ENCODE peak calls at places on chromosome 15, in seven cellular contexts. H is cardiac muscle cell, K is GM23338, V is brain microvascular endothelial cell, P is astrocyte, F is substantia nigra, N is endothelial cell of umbilical vein. A is an unnamed sample.

GRCh38 chr15:92817339-92817886 is 82.7 kb upstream of the CHD2 start:
- DNase-seq in H (no peak), K (no peak), P (no peak), V (no peak), F (no peak), N (no peak), A (no peak)

GRCh38 chr15:69380100-69380725 is 33.9 kb upstream of the KIF23 start:
- DNase-seq in F (no peak), K (peak), V (peak), N (no peak), P (no peak), H (peak), A (no peak)

GRCh38 chr15:98899266-98900021 is 108.1 kb downstream of the PGPEP1L start:
- DNase-seq in N (no peak), H (peak), P (peak), V (peak), K (no peak), F (no peak), A (no peak)

GRCh38 chr15:94174399-94174802 is 57.0 kb upstream of the MCTP2 start:
- DNase-seq in H (no peak), F (no peak), P (peak), K (no peak), V (peak), N (no peak), A (peak)

GRCh38 chr15:87498545-87498944 is 758.0 kb downstream of the NTRK3 start:
- DNase-seq in N (no peak), F (no peak), V (peak), K (no peak), P (peak), H (no peak), A (peak)

GRCh38 chr15:94494732-94495131 is 263.4 kb downstream of the MCTP2 start:
- DNase-seq in F (no peak), V (no peak), N (no peak), H (no peak), P (no peak), K (no peak), A (peak)

GRCh38 chr15:33119865-33120264 is 74.6 kb downstream of the FMN1 start:
- DNase-seq in V (no peak), K (no peak), P (no peak), F (no peak), N (no peak), H (no peak), A (no peak)

GRCh38 chr15:29669823-29670222 is 152.4 kb downstream of the TJP1 start:
- DNase-seq in K (no peak), N (no peak), H (no peak), V (peak), F (no peak), P (peak), A (peak)

GRCh38 chr15:78907577-78907976 is 34.9 kb downstream of the MORF4L1 start:
- DNase-seq in N (no peak), K (peak), V (no peak), H (no peak), P (no peak), F (no peak), A (no peak)

GRCh38 chr15:44296625-44297524 is 8.4 kb downstream of the GOLM2 start:
- DNase-seq in V (peak), N (peak), F (no peak), P (peak), K (peak), H (peak), A (peak)

GRCh38 chr15:69546182-69546581 is 93.6 kb downstream of the RPLP1 start:
- DNase-seq in P (no peak), N (no peak), K (no peak), H (peak), F (no peak), V (no peak), A (no peak)

GRCh38 chr15:35624881-35625280 is 78.9 kb upstream of the DPH6 start:
- DNase-seq in F (no peak), N (no peak), H (peak), V (peak), K (no peak), P (peak), A (no peak)

GRCh38 chr15:80072285-80072684 is 12.8 kb downstream of the ZFAND6 start:
- DNase-seq in P (peak), K (peak), N (peak), F (no peak), H (peak), V (peak), A (peak)

GRCh38 chr15:77495806-77496589 is 75.3 kb downstream of the HMG20A start:
- DNase-seq in H (peak), F (no peak), P (no peak), K (peak), N (peak), V (peak), A (no peak)

GRCh38 chr15:41876689-41877088 is 17.2 kb downstream of the SPTBN5 start:
- DNase-seq in H (no peak), N (no peak), F (no peak), V (no peak), K (no peak), P (no peak), A (no peak)

GRCh38 chr15:53644681-53645080 is 114.8 kb downstream of the WDR72 start:
- DNase-seq in P (no peak), K (no peak), F (no peak), V (no peak), N (no peak), H (no peak), A (no peak)

GRCh38 chr15:43519207-43519606 is 1.8 kb downstream of the MAP1A start:
- DNase-seq in P (no peak), V (no peak), K (no peak), H (no peak), F (peak), N (no peak), A (no peak)

GRCh38 chr15:85005319-85005718 is 23.7 kb downstream of the PDE8A start:
- DNase-seq in F (no peak), K (no peak), V (no peak), P (no peak), H (no peak), N (no peak), A (no peak)

GRCh38 chr15:53506370-53506769 is 253.1 kb downstream of the WDR72 start:
- DNase-seq in H (no peak), N (no peak), V (no peak), P (no peak), K (peak), F (no peak), A (no peak)

GRCh38 chr15:85543741-85544155 is 163.3 kb downstream of the AKAP13 start:
- DNase-seq in P (no peak), V (no peak), N (peak), H (no peak), F (no peak), K (peak), A (no peak)

GRCh38 chr15:56286213-56286612 is 42.5 kb upstream of the RFX7 start:
- DNase-seq in F (no peak), N (no peak), P (no peak), K (peak), V (no peak), H (no peak), A (no peak)

GRCh38 chr15:100592898-100593297 is 9.1 kb downstream of the LINS1 start:
- DNase-seq in V (peak), F (no peak), N (no peak), P (peak), K (no peak), H (no peak), A (no peak)

GRCh38 chr15:34039506-34040123 is 611 bp upstream of the AVEN start:
- DNase-seq in P (no peak), F (no peak), N (peak), V (peak), K (no peak), H (peak), A (no peak)

GRCh38 chr15:94793641-94794040 is 562.3 kb downstream of the MCTP2 start:
- DNase-seq in H (no peak), F (no peak), V (peak), P (peak), N (no peak), K (no peak), A (peak)

GRCh38 chr15:50055333-50056278 is 63.4 kb downstream of the ATP8B4 start:
- DNase-seq in F (no peak), N (no peak), K (no peak), P (peak), H (peak), V (peak), A (no peak)

GRCh38 chr15:58462547-58462946 is 30.8 kb downstream of the LIPC start:
- DNase-seq in N (no peak), V (no peak), F (no peak), P (no peak), K (no peak), H (no peak), A (no peak)

GRCh38 chr15:88627463-88627862 is 6.3 kb downstream of the AEN start:
- DNase-seq in H (no peak), V (no peak), F (no peak), P (no peak), K (no peak), N (no peak), A (no peak)

GRCh38 chr15:69325456-69325971 is 26.8 kb downstream of the PAQR5 start:
- DNase-seq in N (no peak), K (no peak), P (no peak), H (no peak), V (no peak), F (no peak), A (no peak)

GRCh38 chr15:40957581-40958051 is 4.3 kb downstream of the CHAC1 start:
- DNase-seq in P (no peak), K (no peak), H (no peak), V (no peak), N (no peak), F (peak), A (no peak)

GRCh38 chr15:63600001-63600645 is 2.9 kb downstream of the FBXL22 start:
- DNase-seq in P (no peak), H (peak), V (no peak), K (peak), F (no peak), N (no peak), A (no peak)

GRCh38 chr15:99253381-99254090 is 2.3 kb downstream of the LRRC28 start:
- DNase-seq in K (no peak), F (no peak), H (peak), V (peak), P (peak), N (no peak), A (no peak)

GRCh38 chr15:90873998-90874605 is 5.7 kb downstream of the FURIN start:
- DNase-seq in V (no peak), F (no peak), K (peak), N (peak), H (no peak), P (no peak), A (no peak)

GRCh38 chr15:88932271-88932874 is 19.2 kb upstream of the MFGE8 start:
- DNase-seq in N (no peak), V (no peak), K (no peak), P (peak), F (peak), H (no peak), A (no peak)

GRCh38 chr15:89776274-89777072 is at the start of gene MESP2:
- DNase-seq in P (peak), H (peak), V (peak), F (peak), N (peak), K (peak), A (no peak)

GRCh38 chr15:77511869-77512268 is 91.2 kb downstream of the HMG20A start:
- DNase-seq in N (no peak), P (no peak), F (no peak), K (no peak), V (no peak), H (no peak), A (no peak)

GRCh38 chr15:36334059-36334458 is 245.4 kb upstream of the CDIN1 start:
- DNase-seq in K (no peak), H (peak), V (peak), F (no peak), P (peak), N (no peak), A (peak)

GRCh38 chr15:41104234-41104633 is 11.8 kb downstream of the INO80 start:
- DNase-seq in V (peak), K (no peak), H (peak), F (no peak), N (peak), P (peak), A (peak)

GRCh38 chr15:68303560-68304436 is 26.3 kb downstream of the FEM1B start:
- DNase-seq in F (no peak), N (no peak), K (no peak), P (no peak), V (no peak), H (no peak), A (no peak)
- H3K27ac ChIP-seq in F (no peak), N (no peak), K (no peak), P (no peak), V (no peak), H (peak), A (peak)

GRCh38 chr15:64686130-64686735 is 89.2 kb downstream of the RBPMS2 start:
- DNase-seq in H (peak), P (peak), V (peak), F (no peak), N (peak), K (peak), A (no peak)

GRCh38 chr15:64688770-64689169 is 86.6 kb downstream of the RBPMS2 start:
- DNase-seq in V (no peak), F (no peak), H (no peak), P (no peak), K (no peak), N (no peak), A (no peak)

GRCh38 chr15:64685230-64685886 is 90.0 kb downstream of the RBPMS2 start:
- DNase-seq in V (no peak), H (peak), P (no peak), N (no peak), K (peak), F (no peak), A (no peak)

GRCh38 chr15:64688179-64688578 is 87.2 kb downstream of the RBPMS2 start:
- DNase-seq in P (no peak), K (no peak), N (no peak), F (no peak), H (no peak), V (no peak), A (no peak)

DNA sequence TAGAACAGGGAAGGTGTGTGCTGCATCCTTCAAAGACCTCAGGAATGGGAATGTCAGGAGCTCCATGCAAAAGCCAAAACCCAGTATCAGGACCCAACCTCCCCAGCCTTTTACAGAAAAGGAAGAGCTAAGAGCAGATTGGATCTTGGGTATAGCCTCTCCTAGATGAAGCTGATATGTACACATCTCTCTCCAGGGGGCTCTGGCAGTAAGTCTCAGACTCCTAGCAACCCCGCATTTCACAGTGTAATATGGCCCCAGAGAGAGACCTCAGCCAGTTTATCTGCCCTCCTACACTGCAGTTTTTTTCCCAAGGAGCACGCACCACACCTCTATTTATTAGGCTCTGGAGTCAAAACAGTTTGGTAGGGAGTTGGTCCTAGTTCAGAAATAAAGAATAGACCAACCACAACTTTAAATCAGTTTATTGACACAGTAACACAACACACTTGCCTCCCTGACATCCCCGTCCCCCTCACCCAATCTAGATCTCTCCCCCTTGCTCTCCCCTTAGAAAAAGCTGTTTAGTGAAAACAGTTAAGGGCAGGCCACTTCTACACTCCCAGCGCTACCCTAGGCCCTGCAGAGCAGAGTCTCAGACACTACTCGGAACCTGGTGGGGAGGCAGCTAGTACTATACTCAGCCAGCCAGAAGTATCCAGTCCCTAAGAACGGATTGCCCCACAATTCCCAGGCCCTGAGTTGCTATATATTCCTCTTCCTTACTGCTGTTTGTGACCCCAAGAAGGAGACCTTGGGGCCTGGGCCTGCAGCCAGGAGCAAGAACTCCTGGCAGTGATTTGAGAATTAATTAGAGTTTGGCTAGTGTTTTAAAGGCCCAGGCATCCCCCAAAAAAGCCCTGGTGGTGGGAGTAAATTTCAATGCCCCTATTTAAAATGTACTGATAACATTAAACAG is 88.0 kb downstream of the RBPMS2 start:
- DNase-seq in V (no peak), F (no peak), K (no peak), P (no peak), H (no peak), N (no peak), A (no peak)
- H3K27ac ChIP-seq in V (no peak), F (peak), K (peak), P (no peak), H (peak), N (no peak), A (no peak)

DNA sequence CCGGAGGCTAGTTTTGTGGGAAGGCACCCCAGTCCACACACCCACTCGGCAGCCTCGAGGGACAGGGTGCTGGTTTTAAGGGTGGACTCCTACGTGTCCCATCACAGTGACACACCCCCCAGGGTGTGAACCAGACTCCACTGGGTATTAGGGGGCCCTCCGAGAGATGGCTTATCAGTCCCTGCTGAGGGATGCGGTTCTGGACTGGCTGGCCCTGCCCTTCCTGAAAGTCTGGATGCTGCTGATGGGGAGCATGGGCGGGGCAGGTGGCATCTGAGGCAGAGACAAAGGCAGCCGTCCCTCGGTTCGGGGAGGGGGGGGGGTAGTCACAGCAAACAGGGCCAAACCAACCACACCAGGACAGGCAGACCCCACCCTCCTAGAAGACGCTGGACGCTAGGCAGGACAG is 939 bp upstream of the ULK3 start:
- DNase-seq in N (no peak), H (no peak), V (no peak), K (no peak), P (no peak), F (no peak), A (no peak)
- H3K27ac ChIP-seq in N (peak), H (peak), V (no peak), K (peak), P (no peak), F (peak), A (no peak)

DNA sequence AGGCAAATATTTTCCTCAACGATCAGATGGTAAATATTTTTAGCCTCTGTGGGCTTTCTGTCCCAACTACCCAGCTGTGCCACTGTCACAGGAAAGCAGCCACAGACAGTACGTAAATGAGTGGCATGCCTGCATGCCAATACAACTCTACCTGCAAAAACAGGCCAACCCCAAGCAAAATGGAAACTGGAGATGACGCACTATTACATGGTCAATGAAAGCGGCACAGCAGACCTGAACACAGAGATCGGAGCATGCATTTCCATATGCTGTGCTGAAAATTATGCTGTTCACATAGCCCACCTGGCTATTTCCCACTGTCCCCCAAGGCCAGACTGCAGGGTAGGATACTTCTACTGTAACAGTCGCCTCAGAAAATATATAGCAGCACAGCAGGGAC is 57.8 kb downstream of the HERC2 start:
- DNase-seq in K (no peak), N (no peak), F (no peak), H (no peak), P (no peak), V (no peak), A (no peak)
- H3K27ac ChIP-seq in K (no peak), N (no peak), F (no peak), H (no peak), P (no peak), V (no peak), A (no peak)

DNA sequence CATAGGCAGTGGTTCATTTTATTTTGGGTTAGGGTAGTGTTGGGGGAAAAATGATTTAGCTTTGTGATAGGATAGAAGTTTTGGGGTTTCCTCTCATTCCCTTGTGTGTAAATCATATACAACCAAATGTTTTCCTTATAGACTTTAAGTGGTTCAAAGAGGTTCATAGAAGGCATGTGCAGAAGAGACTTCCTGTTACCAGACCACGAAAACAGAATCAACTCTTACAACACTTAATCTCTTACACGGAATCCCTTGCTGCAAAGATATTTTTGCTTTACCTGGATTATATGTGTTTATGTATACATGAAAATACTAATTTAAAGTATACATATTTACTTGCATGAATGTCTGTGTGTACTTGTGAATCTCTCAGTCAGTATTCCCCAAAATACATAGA is 2.9 kb downstream of the TMOD2 start:
- DNase-seq in P (no peak), F (no peak), K (no peak), N (no peak), H (no peak), V (no peak), A (no peak)
- H3K27ac ChIP-seq in P (no peak), F (no peak), K (no peak), N (no peak), H (no peak), V (no peak), A (no peak)

A was measured in foreskin keratinocyte.